ENCODE peak calls at places on chromosome 6, in seven cellular contexts. B is AG04450, P is right lobe of liver, F is RWPE1, R is H9, T is pancreas, U is GM20000. C is an unnamed sample.

GRCh38 chr6:71457883-71458282 is 169.3 kb downstream of the OGFRL1 start:
- DNase-seq in B (no peak), P (no peak), F (no peak), R (no peak), T (no peak), U (no peak), C (no peak)

GRCh38 chr6:134303903-134304302 is 14.0 kb downstream of the SGK1 start:
- DNase-seq in B (no peak), P (no peak), F (no peak), R (no peak), T (no peak), U (no peak), C (no peak)

GRCh38 chr6:118203421-118204000 is 296.4 kb downstream of the SLC35F1 start:
- DNase-seq in B (no peak), P (no peak), F (no peak), R (no peak), T (no peak), U (no peak), C (no peak)

GRCh38 chr6:56292505-56293181 is 45.3 kb upstream of the COL21A1 start:
- DNase-seq in B (peak), P (no peak), F (peak), R (peak), T (no peak), U (peak), C (peak)

GRCh38 chr6:140078552-140079126 is 704.2 kb upstream of the CITED2 start:
- DNase-seq in B (peak), P (no peak), F (no peak), R (no peak), T (no peak), U (no peak), C (no peak)

GRCh38 chr6:11783524-11784064 is 5.0 kb upstream of the ADTRP start:
- DNase-seq in B (no peak), P (no peak), F (no peak), R (no peak), T (no peak), U (no peak), C (no peak)

GRCh38 chr6:112116215-112116614 is 28.8 kb downstream of the FAM229B start:
- DNase-seq in B (no peak), P (peak), F (no peak), R (no peak), T (no peak), U (no peak), C (no peak)

GRCh38 chr6:89618026-89618425 is 20.5 kb downstream of the LYRM2 start:
- DNase-seq in B (no peak), P (no peak), F (no peak), R (no peak), T (no peak), U (no peak), C (no peak)

GRCh38 chr6:13014551-13015378 is 298.2 kb downstream of the PHACTR1 start:
- DNase-seq in B (no peak), P (no peak), F (no peak), R (peak), T (peak), U (peak), C (peak)

GRCh38 chr6:68628156-68628555 is 6.9 kb upstream of the ADGRB3 start:
- DNase-seq in B (no peak), P (no peak), F (no peak), R (peak), T (no peak), U (no peak), C (no peak)

GRCh38 chr6:166313255-166314070 is 5.3 kb upstream of the PRR18 start:
- DNase-seq in B (no peak), P (peak), F (peak), R (peak), T (no peak), U (peak), C (peak)

GRCh38 chr6:142387997-142388815 is 86.4 kb downstream of the ADGRG6 start:
- DNase-seq in B (no peak), P (no peak), F (peak), R (no peak), T (no peak), U (peak), C (peak)

GRCh38 chr6:168157272-168158007 is 78.4 kb upstream of the FRMD1 start:
- DNase-seq in B (peak), P (no peak), F (peak), R (peak), T (no peak), U (no peak), C (peak)

GRCh38 chr6:96923871-96924493 is 546 bp upstream of the KLHL32 start:
- DNase-seq in B (no peak), P (no peak), F (peak), R (no peak), T (no peak), U (no peak), C (peak)

GRCh38 chr6:3402310-3403243 is 54.3 kb downstream of the SLC22A23 start:
- DNase-seq in B (no peak), P (no peak), F (peak), R (no peak), T (no peak), U (no peak), C (peak)

GRCh38 chr6:108492131-108492766 is 68.5 kb upstream of the FOXO3 start:
- DNase-seq in B (peak), P (no peak), F (peak), R (no peak), T (no peak), U (peak), C (peak)

GRCh38 chr6:73031094-73031782 is 194.1 kb downstream of the KHDC1L start:
- DNase-seq in B (no peak), P (no peak), F (no peak), R (no peak), T (no peak), U (no peak), C (no peak)

GRCh38 chr6:135939216-135939610 is 87.7 kb downstream of the PDE7B start:
- DNase-seq in B (no peak), P (no peak), F (no peak), R (no peak), T (no peak), U (no peak), C (no peak)

GRCh38 chr6:7479801-7480266 is 61.6 kb upstream of the DSP start:
- DNase-seq in B (no peak), P (no peak), F (peak), R (no peak), T (peak), U (no peak), C (peak)

GRCh38 chr6:89243331-89243629 is 26.1 kb upstream of the GABRR1 start:
- DNase-seq in B (no peak), P (no peak), F (no peak), R (no peak), T (no peak), U (no peak), C (no peak)

GRCh38 chr6:52726741-52727535 is 36.3 kb downstream of the GSTA2 start:
- DNase-seq in B (no peak), P (no peak), F (no peak), R (no peak), T (no peak), U (no peak), C (peak)

GRCh38 chr6:19204445-19204844 is 632.7 kb upstream of the ID4 start:
- DNase-seq in B (no peak), P (no peak), F (no peak), R (no peak), T (no peak), U (no peak), C (peak)

GRCh38 chr6:106069478-106069877 is 16.7 kb upstream of the PRDM1 start:
- DNase-seq in B (peak), P (no peak), F (no peak), R (no peak), T (peak), U (no peak), C (peak)

GRCh38 chr6:30356519-30356918 is 11.6 kb downstream of the RPP21 start:
- DNase-seq in B (no peak), P (no peak), F (no peak), R (no peak), T (no peak), U (no peak), C (no peak)

GRCh38 chr6:44668391-44668930 is 281.0 kb downstream of the CDC5L start:
- DNase-seq in B (no peak), P (no peak), F (no peak), R (no peak), T (no peak), U (no peak), C (no peak)
- TF ChIP-seq CTCF in B (no peak), P (no peak), F (no peak), R (peak), T (no peak), U (no peak), C (no peak)

DNA sequence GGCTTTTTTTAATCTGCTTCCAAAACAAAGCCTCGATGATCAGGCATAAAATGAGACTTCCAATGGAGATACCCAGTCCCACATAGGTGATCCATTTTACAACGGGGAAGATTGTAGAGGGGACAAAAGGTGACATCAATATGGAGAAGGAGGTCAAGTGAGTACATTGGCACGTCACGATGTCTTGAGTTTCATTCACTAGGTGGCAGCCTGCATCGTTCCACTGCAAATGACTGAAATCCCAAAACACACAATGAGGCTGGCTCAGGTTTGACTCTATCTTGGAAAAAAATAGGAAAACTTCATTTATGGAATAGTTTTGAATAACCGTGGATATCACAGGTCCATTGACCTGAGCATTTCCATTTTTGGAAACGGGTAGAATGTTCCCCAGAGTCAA is 32.5 kb downstream of the ADGRF1 start:
- DNase-seq in B (no peak), P (no peak), F (no peak), R (no peak), T (no peak), U (no peak), C (no peak)
- TF ChIP-seq CTCF in B (no peak), P (no peak), F (no peak), R (peak), T (no peak), U (no peak), C (no peak)

DNA sequence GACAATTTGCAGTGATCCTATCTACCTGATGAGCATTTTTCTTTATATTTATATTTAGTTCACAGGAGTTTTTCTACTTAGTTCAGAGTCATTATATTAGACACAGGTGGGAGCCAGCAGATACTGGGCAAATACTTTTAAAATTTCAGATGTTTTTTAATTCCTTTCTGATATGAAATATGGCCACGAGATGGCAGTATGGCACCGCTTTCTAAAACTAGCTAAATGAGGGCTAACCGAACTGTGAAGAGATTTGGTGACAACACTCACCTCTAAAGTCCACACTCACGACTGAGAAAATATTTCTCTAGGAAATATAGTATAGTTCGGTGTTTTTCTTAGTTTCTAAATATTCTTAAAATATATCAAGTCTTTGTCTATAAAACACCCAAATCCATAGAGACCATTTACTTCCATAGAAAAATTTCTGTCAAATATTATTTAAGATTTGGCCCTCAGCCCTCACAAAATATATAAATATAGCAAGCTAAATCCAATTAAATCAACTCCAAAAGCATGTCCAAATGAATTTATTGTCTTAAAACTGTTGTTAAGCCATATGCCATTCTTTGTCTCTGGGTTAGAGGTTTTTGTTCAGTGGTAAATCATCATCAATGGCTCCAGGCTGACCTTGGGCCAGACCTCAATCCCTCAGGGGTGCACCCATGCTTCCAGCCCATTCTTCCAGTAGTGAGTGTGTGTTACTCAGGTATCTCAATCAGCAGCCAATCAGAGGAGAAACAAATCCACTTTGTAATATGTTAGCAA is 63.6 kb downstream of the HUS1B start:
- DNase-seq in B (no peak), P (no peak), F (peak), R (no peak), T (peak), U (peak), C (peak)
- TF ChIP-seq CTCF in B (peak), P (peak), F (peak), R (peak), T (peak), U (no peak), C (peak)

DNA sequence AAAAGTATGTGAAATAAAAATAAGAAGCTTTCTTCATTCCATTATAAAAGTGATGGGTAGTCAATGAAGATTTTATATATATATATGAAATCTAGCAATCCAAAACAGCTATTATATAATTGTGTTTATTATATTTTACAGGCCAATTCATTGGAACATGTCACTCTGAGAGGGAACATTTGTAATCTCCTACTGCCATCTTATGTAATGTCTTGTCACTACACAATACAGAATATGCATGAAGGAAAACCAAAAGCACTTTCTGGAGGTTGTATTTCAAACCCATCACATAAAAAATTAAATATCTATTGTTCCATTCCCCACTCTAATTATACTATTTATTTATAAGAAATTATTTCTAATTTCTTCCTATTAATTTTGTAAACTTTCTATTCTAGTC is 31.5 kb upstream of the IRAK1BP1 start:
- DNase-seq in B (no peak), P (no peak), F (peak), R (no peak), T (no peak), U (no peak), C (peak)
- TF ChIP-seq CTCF in B (peak), P (peak), F (no peak), R (peak), T (no peak), U (no peak), C (peak)

DNA sequence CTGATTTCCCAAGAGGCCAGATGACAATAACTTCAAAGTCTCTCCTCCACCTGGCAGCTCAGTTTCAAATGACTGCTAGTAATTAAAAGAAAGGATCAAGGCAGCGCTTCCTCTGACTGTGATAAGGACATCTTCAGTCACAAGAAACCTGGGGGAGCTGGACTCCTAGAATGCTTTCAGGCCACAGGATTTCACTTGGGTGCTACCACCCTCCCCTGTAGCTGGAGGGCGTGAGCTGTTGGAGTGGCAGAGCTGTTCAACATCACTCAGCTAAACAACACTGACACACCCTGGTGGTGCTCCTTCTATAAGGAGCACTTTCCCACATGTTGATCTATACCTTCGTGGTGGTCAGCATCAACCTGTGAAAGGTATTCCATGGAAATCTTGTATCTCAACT is 2.2 kb upstream of the CNR1 start:
- DNase-seq in B (no peak), P (no peak), F (no peak), R (no peak), T (no peak), U (no peak), C (no peak)
- TF ChIP-seq CTCF in B (no peak), P (no peak), F (no peak), R (no peak), T (no peak), U (no peak), C (no peak)

DNA sequence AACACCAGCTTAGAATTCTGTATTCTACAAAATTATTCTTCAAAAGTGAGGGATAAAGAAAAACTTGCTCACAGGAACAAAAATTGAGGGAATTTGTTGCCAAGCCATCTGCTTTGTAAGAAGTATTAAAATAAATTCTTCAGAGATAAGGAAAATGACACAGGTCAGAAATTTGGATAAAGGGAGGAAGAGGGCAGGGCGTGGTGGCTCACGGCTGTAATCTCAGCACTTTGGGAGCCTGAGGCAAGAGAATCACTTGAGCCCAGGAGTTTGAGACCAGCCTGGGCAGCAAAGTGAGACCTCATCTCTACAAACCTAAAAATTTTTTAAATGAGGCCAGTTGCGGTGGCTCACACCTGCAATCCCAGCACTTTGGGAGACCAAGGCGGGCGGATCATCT is 11.8 kb downstream of the SMIM28 start:
- DNase-seq in B (no peak), P (no peak), F (no peak), R (no peak), T (no peak), U (no peak), C (no peak)
- TF ChIP-seq CTCF in B (no peak), P (no peak), F (no peak), R (no peak), T (no peak), U (no peak), C (no peak)

GRCh38 chr6:148112851-148113319 is 229.8 kb upstream of the SASH1 start:
- DNase-seq in B (no peak), P (no peak), F (peak), R (no peak), T (no peak), U (no peak), C (peak)

GRCh38 chr6:148107911-148108310 is 234.7 kb upstream of the SASH1 start:
- DNase-seq in B (no peak), P (no peak), F (no peak), R (no peak), T (no peak), U (no peak), C (no peak)

GRCh38 chr6:148105695-148106094 is 236.9 kb upstream of the SASH1 start:
- DNase-seq in B (no peak), P (no peak), F (no peak), R (no peak), T (no peak), U (no peak), C (no peak)

GRCh38 chr6:148110925-148111324 is 231.7 kb upstream of the SASH1 start:
- DNase-seq in B (no peak), P (no peak), F (no peak), R (no peak), T (no peak), U (no peak), C (no peak)

GRCh38 chr6:148109732-148110131 is 232.9 kb upstream of the SASH1 start:
- DNase-seq in B (no peak), P (no peak), F (no peak), R (no peak), T (no peak), U (no peak), C (peak)
- TF ChIP-seq CTCF in B (no peak), P (no peak), F (no peak), R (no peak), T (no peak), U (no peak), C (no peak)

GRCh38 chr6:146544783-146545182 is 1.1 kb downstream of the RAB32 start:
- DNase-seq in B (no peak), P (no peak), F (no peak), R (no peak), T (no peak), U (no peak), C (peak)

GRCh38 chr6:146545608-146546007 is 2.0 kb downstream of the RAB32 start:
- DNase-seq in B (no peak), P (no peak), F (no peak), R (no peak), T (no peak), U (no peak), C (peak)

GRCh38 chr6:146543940-146544661 is 468 bp downstream of the RAB32 start:
- DNase-seq in B (no peak), P (peak), F (peak), R (peak), T (peak), U (peak), C (peak)

GRCh38 chr6:146542881-146543210 is 787 bp upstream of the RAB32 start:
- DNase-seq in B (no peak), P (no peak), F (no peak), R (no peak), T (no peak), U (no peak), C (no peak)

DNA sequence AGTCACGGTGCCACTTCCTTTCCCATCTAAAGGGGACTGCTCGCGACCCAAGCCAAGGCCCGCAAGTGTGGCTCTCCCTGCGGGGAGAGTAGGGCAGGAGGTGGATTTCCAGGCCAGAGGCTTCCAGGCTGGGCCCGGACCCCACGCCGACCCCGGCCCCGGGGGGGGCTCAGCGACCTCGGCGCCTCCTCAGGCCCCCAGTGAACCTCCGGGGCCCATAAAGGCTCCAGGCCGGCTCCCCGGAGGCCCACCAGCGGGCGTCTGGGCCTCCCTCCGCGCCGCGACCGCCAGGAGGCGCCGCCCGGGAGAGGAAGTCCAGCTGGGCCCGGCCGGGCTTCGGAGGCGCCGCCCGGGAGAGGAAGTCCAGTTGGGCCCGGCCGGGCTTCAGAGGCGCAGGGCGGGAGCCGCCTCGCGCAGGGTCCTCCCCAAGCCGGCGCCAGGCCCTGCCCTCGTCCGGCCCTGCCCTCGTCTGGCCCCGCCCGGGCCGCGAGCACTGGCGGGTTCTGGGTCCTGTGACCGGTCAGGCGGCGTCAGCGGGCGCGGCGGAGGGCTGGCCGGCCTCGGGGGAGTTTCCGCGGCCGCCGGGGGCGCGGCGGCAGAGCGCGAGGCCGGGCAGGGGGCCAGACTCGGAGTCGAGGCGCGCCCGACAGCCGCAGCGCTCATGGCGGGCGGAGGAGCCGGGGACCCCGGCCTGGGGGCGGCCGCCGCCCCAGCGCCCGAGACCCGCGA is at the start of gene RAB32:
- DNase-seq in B (peak), P (peak), F (peak), R (peak), T (peak), U (peak), C (peak)
- TF ChIP-seq CTCF in B (peak), P (peak), F (peak), R (peak), T (peak), U (peak), C (peak)

GRCh38 chr6:42095776-42096541 is 45.6 kb downstream of the TAF8 start:
- DNase-seq in B (no peak), P (no peak), F (no peak), R (peak), T (no peak), U (no peak), C (no peak)
- TF ChIP-seq CTCF in B (peak), P (no peak), F (no peak), R (peak), T (no peak), U (no peak), C (peak)

GRCh38 chr6:54737247-54737646 is 109.3 kb upstream of the FAM83B start:
- DNase-seq in B (no peak), P (no peak), F (no peak), R (peak), T (no peak), U (peak), C (no peak)
- TF ChIP-seq CTCF in B (peak), P (no peak), F (no peak), R (peak), T (no peak), U (peak), C (peak)